ENCODE peak calls at places on chromosomes 13 and 19, in five cellular contexts. One of them, this sample, is unnamed.

GRCh38 chr19:33486936-33487793 is 34.4 kb downstream of the PEPD start:
- DNase-seq in kidney epithelial cell: no peak
- DNase-seq in neural crest cell: no peak
- DNase-seq in HCEC 1CT: no peak
- DNase-seq in substantia nigra: no peak
- DNase-seq in this sample: no peak

GRCh38 chr13:36115306-36115705 is 15.9 kb downstream of the DCLK1 start:
- DNase-seq in HCEC 1CT: no peak
- DNase-seq in neural crest cell: no peak
- DNase-seq in kidney epithelial cell: no peak
- DNase-seq in substantia nigra: no peak
- DNase-seq in this sample: no peak

GRCh38 chr13:52356327-52356726 is 49.6 kb downstream of the THSD1 start:
- DNase-seq in kidney epithelial cell: peak
- DNase-seq in neural crest cell: no peak
- DNase-seq in HCEC 1CT: peak
- DNase-seq in substantia nigra: no peak
- DNase-seq in this sample: no peak

GRCh38 chr19:12723383-12723642 is 419 bp downstream of the TNPO2 start:
- DNase-seq in HCEC 1CT: peak
- DNase-seq in neural crest cell: no peak
- DNase-seq in kidney epithelial cell: no peak
- DNase-seq in substantia nigra: no peak
- DNase-seq in this sample: no peak

GRCh38 chr19:50896591-50897190 is 14.5 kb downstream of the KLK4 start:
- DNase-seq in substantia nigra: no peak
- DNase-seq in neural crest cell: no peak
- DNase-seq in kidney epithelial cell: peak
- DNase-seq in HCEC 1CT: peak
- DNase-seq in this sample: no peak

GRCh38 chr19:23904406-23904805 is 10.3 kb upstream of the ZNF726 start:
- DNase-seq in HCEC 1CT: no peak
- DNase-seq in kidney epithelial cell: no peak
- DNase-seq in neural crest cell: no peak
- DNase-seq in substantia nigra: no peak
- DNase-seq in this sample: no peak

GRCh38 chr19:12052571-12053169 is at the start of gene ZNF878:
- DNase-seq in neural crest cell: peak
- DNase-seq in substantia nigra: peak
- DNase-seq in HCEC 1CT: peak
- DNase-seq in kidney epithelial cell: peak
- DNase-seq in this sample: peak

GRCh38 chr13:30346789-30347167 is 39.4 kb upstream of the KATNAL1 start:
- DNase-seq in neural crest cell: no peak
- DNase-seq in kidney epithelial cell: no peak
- DNase-seq in HCEC 1CT: no peak
- DNase-seq in substantia nigra: no peak
- DNase-seq in this sample: no peak

GRCh38 chr13:108200781-108201398 is 14.4 kb downstream of the LIG4 start:
- DNase-seq in substantia nigra: no peak
- DNase-seq in HCEC 1CT: peak
- DNase-seq in kidney epithelial cell: peak
- DNase-seq in neural crest cell: no peak
- DNase-seq in this sample: no peak

GRCh38 chr19:11017275-11018035 is 56.6 kb downstream of the SMARCA4 start:
- DNase-seq in substantia nigra: no peak
- DNase-seq in neural crest cell: no peak
- DNase-seq in HCEC 1CT: no peak
- DNase-seq in kidney epithelial cell: no peak
- DNase-seq in this sample: no peak

GRCh38 chr19:38015216-38015615 is 108.2 kb downstream of the SIPA1L3 start:
- DNase-seq in substantia nigra: no peak
- DNase-seq in HCEC 1CT: no peak
- DNase-seq in kidney epithelial cell: no peak
- DNase-seq in neural crest cell: no peak
- DNase-seq in this sample: no peak

GRCh38 chr13:46489586-46490023 is 63.4 kb upstream of the LRCH1 start:
- DNase-seq in HCEC 1CT: peak
- DNase-seq in kidney epithelial cell: peak
- DNase-seq in substantia nigra: no peak
- DNase-seq in neural crest cell: no peak
- DNase-seq in this sample: peak

GRCh38 chr19:14116918-14117578 is 514 bp downstream of the PRKACA start:
- DNase-seq in substantia nigra: no peak
- DNase-seq in HCEC 1CT: no peak
- DNase-seq in kidney epithelial cell: no peak
- DNase-seq in neural crest cell: no peak
- DNase-seq in this sample: no peak

GRCh38 chr13:41059466-41059865 is 1.8 kb upstream of the WBP4 start:
- DNase-seq in neural crest cell: no peak
- DNase-seq in kidney epithelial cell: no peak
- DNase-seq in substantia nigra: no peak
- DNase-seq in HCEC 1CT: no peak
- DNase-seq in this sample: no peak

GRCh38 chr19:51427220-51427619 is 9.8 kb upstream of the SIGLEC10 start:
- DNase-seq in substantia nigra: no peak
- DNase-seq in kidney epithelial cell: no peak
- DNase-seq in neural crest cell: no peak
- DNase-seq in HCEC 1CT: no peak
- DNase-seq in this sample: no peak

GRCh38 chr13:39536906-39537305 is 66.1 kb downstream of the LHFPL6 start:
- DNase-seq in HCEC 1CT: no peak
- DNase-seq in substantia nigra: no peak
- DNase-seq in kidney epithelial cell: no peak
- DNase-seq in neural crest cell: no peak
- DNase-seq in this sample: no peak

GRCh38 chr19:36032251-36033104 is at the start of gene CLIP3:
- DNase-seq in neural crest cell: peak
- DNase-seq in substantia nigra: peak
- DNase-seq in HCEC 1CT: peak
- DNase-seq in kidney epithelial cell: no peak
- DNase-seq in this sample: peak

GRCh38 chr19:56993851-56994250 is 125.9 kb upstream of the USP29 start:
- DNase-seq in kidney epithelial cell: no peak
- DNase-seq in HCEC 1CT: no peak
- DNase-seq in neural crest cell: no peak
- DNase-seq in substantia nigra: no peak
- DNase-seq in this sample: no peak

GRCh38 chr19:10328558-10329429 is 4.5 kb downstream of the RAVER1 start:
- DNase-seq in neural crest cell: no peak
- DNase-seq in HCEC 1CT: no peak
- DNase-seq in substantia nigra: no peak
- DNase-seq in kidney epithelial cell: no peak
- DNase-seq in this sample: no peak

GRCh38 chr19:22503524-22503923 is 81.4 kb upstream of the ZNF98 start:
- DNase-seq in substantia nigra: no peak
- DNase-seq in neural crest cell: no peak
- DNase-seq in HCEC 1CT: no peak
- DNase-seq in kidney epithelial cell: no peak
- DNase-seq in this sample: no peak

GRCh38 chr13:67619987-67620386 is 389.9 kb upstream of the PCDH9 start:
- DNase-seq in HCEC 1CT: peak
- DNase-seq in neural crest cell: no peak
- DNase-seq in substantia nigra: no peak
- DNase-seq in kidney epithelial cell: peak
- DNase-seq in this sample: no peak

GRCh38 chr19:4229179-4229931 is at the start of gene EBI3:
- DNase-seq in substantia nigra: no peak
- DNase-seq in HCEC 1CT: peak
- DNase-seq in neural crest cell: peak
- DNase-seq in kidney epithelial cell: no peak
- DNase-seq in this sample: no peak

GRCh38 chr19:30562981-30563380 is 190.8 kb downstream of the ZNF536 start:
- DNase-seq in neural crest cell: no peak
- DNase-seq in kidney epithelial cell: no peak
- DNase-seq in substantia nigra: no peak
- DNase-seq in HCEC 1CT: no peak
- DNase-seq in this sample: no peak

GRCh38 chr13:72101768-72102400 is 234.9 kb upstream of the DACH1 start:
- DNase-seq in kidney epithelial cell: no peak
- DNase-seq in HCEC 1CT: no peak
- DNase-seq in neural crest cell: no peak
- DNase-seq in substantia nigra: no peak
- DNase-seq in this sample: no peak

GRCh38 chr13:112765734-112766133 is 75.9 kb downstream of the ATP11A start:
- DNase-seq in HCEC 1CT: no peak
- DNase-seq in kidney epithelial cell: no peak
- DNase-seq in substantia nigra: no peak
- DNase-seq in neural crest cell: no peak
- DNase-seq in this sample: no peak

GRCh38 chr13:93248627-93249047 is 22.0 kb downstream of the GPC6 start:
- DNase-seq in HCEC 1CT: peak
- DNase-seq in kidney epithelial cell: no peak
- DNase-seq in substantia nigra: no peak
- DNase-seq in neural crest cell: peak
- DNase-seq in this sample: no peak

GRCh38 chr19:49890349-49891311 is 6.1 kb downstream of the IL4I1 start:
- DNase-seq in HCEC 1CT: no peak
- DNase-seq in kidney epithelial cell: no peak
- DNase-seq in neural crest cell: peak
- DNase-seq in substantia nigra: no peak
- DNase-seq in this sample: no peak

GRCh38 chr13:25232937-25233515 is 54.3 kb downstream of the MTMR6 start:
- DNase-seq in neural crest cell: no peak
- DNase-seq in HCEC 1CT: peak
- DNase-seq in kidney epithelial cell: no peak
- DNase-seq in substantia nigra: no peak
- DNase-seq in this sample: no peak

GRCh38 chr13:109783447-109783814 is 3.0 kb downstream of the IRS2 start:
- DNase-seq in kidney epithelial cell: no peak
- DNase-seq in neural crest cell: no peak
- DNase-seq in substantia nigra: no peak
- DNase-seq in HCEC 1CT: no peak
- DNase-seq in this sample: no peak

GRCh38 chr19:50255115-50255514 is 51.7 kb downstream of the MYH14 start:
- DNase-seq in neural crest cell: no peak
- DNase-seq in kidney epithelial cell: no peak
- DNase-seq in substantia nigra: no peak
- DNase-seq in HCEC 1CT: no peak
- DNase-seq in this sample: no peak

GRCh38 chr13:33874871-33875270 is 56.9 kb downstream of the RFC3 start:
- DNase-seq in kidney epithelial cell: no peak
- DNase-seq in substantia nigra: no peak
- DNase-seq in neural crest cell: no peak
- DNase-seq in HCEC 1CT: no peak
- DNase-seq in this sample: no peak

GRCh38 chr19:53389591-53390377 is 5.2 kb upstream of the ZNF765 start:
- DNase-seq in neural crest cell: no peak
- DNase-seq in substantia nigra: no peak
- DNase-seq in kidney epithelial cell: no peak
- DNase-seq in HCEC 1CT: no peak
- DNase-seq in this sample: no peak

GRCh38 chr13:74575729-74576125 is 441.5 kb upstream of the KLF12 start:
- DNase-seq in neural crest cell: peak
- DNase-seq in substantia nigra: peak
- DNase-seq in HCEC 1CT: peak
- DNase-seq in kidney epithelial cell: no peak
- DNase-seq in this sample: peak

GRCh38 chr19:35995655-35995993 is 636 bp downstream of the SDHAF1 start:
- DNase-seq in HCEC 1CT: peak
- DNase-seq in kidney epithelial cell: no peak
- DNase-seq in substantia nigra: no peak
- DNase-seq in neural crest cell: no peak
- DNase-seq in this sample: no peak

GRCh38 chr19:47781590-47782318 is 3.3 kb downstream of the SELENOW start:
- DNase-seq in neural crest cell: no peak
- DNase-seq in kidney epithelial cell: no peak
- DNase-seq in substantia nigra: peak
- DNase-seq in HCEC 1CT: no peak
- DNase-seq in this sample: no peak

GRCh38 chr19:44643605-44644390 is at the start of gene PVR:
- DNase-seq in substantia nigra: peak
- DNase-seq in neural crest cell: peak
- DNase-seq in HCEC 1CT: peak
- DNase-seq in kidney epithelial cell: peak
- DNase-seq in this sample: peak

GRCh38 chr13:97386832-97387486 is 47.0 kb upstream of the RAP2A start:
- DNase-seq in kidney epithelial cell: no peak
- DNase-seq in HCEC 1CT: no peak
- DNase-seq in substantia nigra: no peak
- DNase-seq in neural crest cell: no peak
- DNase-seq in this sample: no peak

This sample was measured in fibroblast of the conjunctiva.